ENCODE peak calls at places on chromosome 18, in eight cellular contexts. One of them, this sample, is unnamed.

GRCh38 chr18:62979172-62979571 is 263.8 kb downstream of the PHLPP1 start:
- DNase-seq in A673: no peak
- DNase-seq in right lobe of liver: peak
- DNase-seq in pancreas: no peak
- DNase-seq in heart left ventricle: no peak
- DNase-seq in fibroblast of mammary gland: peak
- DNase-seq in WERI-Rb-1: no peak
- DNase-seq in right atrium auricular region: no peak
- DNase-seq in this sample: no peak

GRCh38 chr18:5195656-5196055 is 1.4 kb downstream of the AKAIN1 start:
- DNase-seq in right atrium auricular region: no peak
- DNase-seq in heart left ventricle: no peak
- DNase-seq in A673: no peak
- DNase-seq in pancreas: no peak
- DNase-seq in right lobe of liver: no peak
- DNase-seq in fibroblast of mammary gland: no peak
- DNase-seq in WERI-Rb-1: no peak
- DNase-seq in this sample: no peak

GRCh38 chr18:21342372-21342771 is 100.3 kb downstream of the GREB1L start:
- DNase-seq in A673: no peak
- DNase-seq in heart left ventricle: no peak
- DNase-seq in fibroblast of mammary gland: no peak
- DNase-seq in WERI-Rb-1: no peak
- DNase-seq in pancreas: no peak
- DNase-seq in right lobe of liver: no peak
- DNase-seq in right atrium auricular region: no peak
- DNase-seq in this sample: no peak

GRCh38 chr18:79898952-79899608 is 52.4 kb downstream of the SLC66A2 start:
- DNase-seq in A673: no peak
- DNase-seq in heart left ventricle: peak
- DNase-seq in pancreas: peak
- DNase-seq in fibroblast of mammary gland: no peak
- DNase-seq in right atrium auricular region: no peak
- DNase-seq in WERI-Rb-1: peak
- DNase-seq in right lobe of liver: no peak
- DNase-seq in this sample: no peak

GRCh38 chr18:64027931-64028695 is 58.2 kb downstream of the SERPINB8 start:
- DNase-seq in pancreas: no peak
- DNase-seq in WERI-Rb-1: no peak
- DNase-seq in right atrium auricular region: no peak
- DNase-seq in fibroblast of mammary gland: no peak
- DNase-seq in A673: no peak
- DNase-seq in right lobe of liver: no peak
- DNase-seq in heart left ventricle: no peak
- DNase-seq in this sample: no peak

GRCh38 chr18:55390898-55391297 is 197.1 kb downstream of the TCF4 start:
- DNase-seq in right atrium auricular region: no peak
- DNase-seq in right lobe of liver: no peak
- DNase-seq in fibroblast of mammary gland: no peak
- DNase-seq in heart left ventricle: no peak
- DNase-seq in A673: no peak
- DNase-seq in WERI-Rb-1: no peak
- DNase-seq in pancreas: no peak
- DNase-seq in this sample: no peak

GRCh38 chr18:71018816-71019215 is 730.0 kb downstream of the SOCS6 start:
- DNase-seq in pancreas: no peak
- DNase-seq in A673: no peak
- DNase-seq in WERI-Rb-1: no peak
- DNase-seq in fibroblast of mammary gland: no peak
- DNase-seq in heart left ventricle: no peak
- DNase-seq in right atrium auricular region: no peak
- DNase-seq in right lobe of liver: no peak
- DNase-seq in this sample: no peak

GRCh38 chr18:63553117-63553516 is 10.9 kb downstream of the SERPINB12 start:
- DNase-seq in WERI-Rb-1: no peak
- DNase-seq in fibroblast of mammary gland: peak
- DNase-seq in heart left ventricle: no peak
- DNase-seq in right lobe of liver: no peak
- DNase-seq in A673: peak
- DNase-seq in right atrium auricular region: no peak
- DNase-seq in pancreas: no peak
- DNase-seq in this sample: no peak

GRCh38 chr18:36195427-36196122 is 8.3 kb downstream of the MOCOS start:
- DNase-seq in right atrium auricular region: peak
- DNase-seq in right lobe of liver: no peak
- DNase-seq in pancreas: no peak
- DNase-seq in fibroblast of mammary gland: no peak
- DNase-seq in heart left ventricle: no peak
- DNase-seq in A673: no peak
- DNase-seq in WERI-Rb-1: no peak
- DNase-seq in this sample: no peak

GRCh38 chr18:36315736-36316135 is 18.2 kb downstream of the FHOD3 start:
- DNase-seq in A673: no peak
- DNase-seq in WERI-Rb-1: peak
- DNase-seq in fibroblast of mammary gland: peak
- DNase-seq in right atrium auricular region: peak
- DNase-seq in right lobe of liver: no peak
- DNase-seq in heart left ventricle: no peak
- DNase-seq in pancreas: no peak
- DNase-seq in this sample: no peak

GRCh38 chr18:59662008-59662701 is 35.1 kb downstream of the CCBE1 start:
- DNase-seq in fibroblast of mammary gland: peak
- DNase-seq in heart left ventricle: no peak
- DNase-seq in right atrium auricular region: no peak
- DNase-seq in pancreas: no peak
- DNase-seq in right lobe of liver: no peak
- DNase-seq in WERI-Rb-1: no peak
- DNase-seq in A673: no peak
- DNase-seq in this sample: no peak

GRCh38 chr18:35457140-35457704 is 40.5 kb downstream of the INO80C start:
- DNase-seq in fibroblast of mammary gland: no peak
- DNase-seq in right lobe of liver: no peak
- DNase-seq in pancreas: no peak
- DNase-seq in right atrium auricular region: no peak
- DNase-seq in WERI-Rb-1: no peak
- DNase-seq in A673: no peak
- DNase-seq in heart left ventricle: no peak
- DNase-seq in this sample: no peak

GRCh38 chr18:68017385-68017784 is 500.9 kb upstream of the DSEL start:
- DNase-seq in A673: no peak
- DNase-seq in WERI-Rb-1: no peak
- DNase-seq in fibroblast of mammary gland: no peak
- DNase-seq in right lobe of liver: no peak
- DNase-seq in pancreas: no peak
- DNase-seq in right atrium auricular region: no peak
- DNase-seq in heart left ventricle: no peak
- DNase-seq in this sample: no peak

GRCh38 chr18:34650121-34650545 is 60.0 kb upstream of the DTNA start:
- DNase-seq in heart left ventricle: no peak
- DNase-seq in right atrium auricular region: no peak
- DNase-seq in WERI-Rb-1: no peak
- DNase-seq in right lobe of liver: no peak
- DNase-seq in A673: no peak
- DNase-seq in pancreas: no peak
- DNase-seq in fibroblast of mammary gland: peak
- DNase-seq in this sample: no peak

GRCh38 chr18:59672125-59672769 is 25.0 kb downstream of the CCBE1 start:
- DNase-seq in right lobe of liver: no peak
- DNase-seq in heart left ventricle: no peak
- DNase-seq in pancreas: no peak
- DNase-seq in right atrium auricular region: no peak
- DNase-seq in WERI-Rb-1: no peak
- DNase-seq in A673: no peak
- DNase-seq in fibroblast of mammary gland: peak
- DNase-seq in this sample: no peak

GRCh38 chr18:48254077-48254602 is 155.0 kb downstream of the ZBTB7C start:
- DNase-seq in heart left ventricle: no peak
- DNase-seq in A673: no peak
- DNase-seq in right atrium auricular region: no peak
- DNase-seq in right lobe of liver: no peak
- DNase-seq in pancreas: no peak
- DNase-seq in fibroblast of mammary gland: no peak
- DNase-seq in WERI-Rb-1: no peak
- DNase-seq in this sample: no peak

GRCh38 chr18:12422936-12423335 is 15.2 kb downstream of the PRELID3A start:
- DNase-seq in fibroblast of mammary gland: no peak
- DNase-seq in A673: peak
- DNase-seq in WERI-Rb-1: peak
- DNase-seq in right atrium auricular region: no peak
- DNase-seq in pancreas: no peak
- DNase-seq in heart left ventricle: no peak
- DNase-seq in right lobe of liver: no peak
- DNase-seq in this sample: no peak

GRCh38 chr18:69487488-69488394 is 87.1 kb downstream of the DOK6 start:
- DNase-seq in WERI-Rb-1: no peak
- DNase-seq in pancreas: no peak
- DNase-seq in right atrium auricular region: no peak
- DNase-seq in A673: no peak
- DNase-seq in fibroblast of mammary gland: no peak
- DNase-seq in right lobe of liver: no peak
- DNase-seq in heart left ventricle: no peak
- DNase-seq in this sample: no peak

GRCh38 chr18:21260621-21261020 is 18.6 kb downstream of the GREB1L start:
- DNase-seq in A673: no peak
- DNase-seq in fibroblast of mammary gland: no peak
- DNase-seq in heart left ventricle: no peak
- DNase-seq in right atrium auricular region: no peak
- DNase-seq in WERI-Rb-1: no peak
- DNase-seq in right lobe of liver: no peak
- DNase-seq in pancreas: no peak
- DNase-seq in this sample: no peak

GRCh38 chr18:63207825-63208224 is 111.7 kb downstream of the BCL2 start:
- DNase-seq in right atrium auricular region: no peak
- DNase-seq in WERI-Rb-1: no peak
- DNase-seq in pancreas: no peak
- DNase-seq in fibroblast of mammary gland: no peak
- DNase-seq in heart left ventricle: no peak
- DNase-seq in A673: no peak
- DNase-seq in right lobe of liver: no peak
- DNase-seq in this sample: no peak

GRCh38 chr18:59669872-59670657 is 27.2 kb downstream of the CCBE1 start:
- DNase-seq in right lobe of liver: no peak
- DNase-seq in A673: no peak
- DNase-seq in pancreas: no peak
- DNase-seq in heart left ventricle: no peak
- DNase-seq in WERI-Rb-1: no peak
- DNase-seq in fibroblast of mammary gland: peak
- DNase-seq in right atrium auricular region: no peak
- DNase-seq in this sample: no peak

GRCh38 chr18:64332851-64333250 is 184.0 kb upstream of the LINC00305 start:
- DNase-seq in fibroblast of mammary gland: no peak
- DNase-seq in right atrium auricular region: no peak
- DNase-seq in right lobe of liver: no peak
- DNase-seq in WERI-Rb-1: no peak
- DNase-seq in A673: no peak
- DNase-seq in heart left ventricle: no peak
- DNase-seq in pancreas: no peak
- DNase-seq in this sample: no peak

GRCh38 chr18:23282437-23282781 is 147.1 kb downstream of the CABLES1 start:
- DNase-seq in heart left ventricle: no peak
- DNase-seq in right atrium auricular region: no peak
- DNase-seq in right lobe of liver: no peak
- DNase-seq in WERI-Rb-1: no peak
- DNase-seq in fibroblast of mammary gland: no peak
- DNase-seq in A673: no peak
- DNase-seq in pancreas: no peak
- DNase-seq in this sample: no peak
- H3K4me3 ChIP-seq in heart left ventricle: no peak
- H3K4me3 ChIP-seq in right atrium auricular region: no peak
- H3K4me3 ChIP-seq in right lobe of liver: no peak
- H3K4me3 ChIP-seq in WERI-Rb-1: no peak
- H3K4me3 ChIP-seq in fibroblast of mammary gland: no peak
- H3K4me3 ChIP-seq in A673: no peak
- H3K4me3 ChIP-seq in pancreas: no peak
- H3K4me3 ChIP-seq in this sample: no peak

GRCh38 chr18:28485918-28486317 is 309.0 kb upstream of the CDH2 start:
- DNase-seq in A673: no peak
- DNase-seq in right atrium auricular region: no peak
- DNase-seq in WERI-Rb-1: no peak
- DNase-seq in fibroblast of mammary gland: no peak
- DNase-seq in pancreas: no peak
- DNase-seq in heart left ventricle: no peak
- DNase-seq in right lobe of liver: no peak
- DNase-seq in this sample: no peak

GRCh38 chr18:28485210-28485801 is 308.4 kb upstream of the CDH2 start:
- DNase-seq in heart left ventricle: no peak
- DNase-seq in right lobe of liver: no peak
- DNase-seq in A673: peak
- DNase-seq in pancreas: no peak
- DNase-seq in WERI-Rb-1: no peak
- DNase-seq in right atrium auricular region: no peak
- DNase-seq in fibroblast of mammary gland: no peak
- DNase-seq in this sample: no peak
- TF ChIP-seq CTCF in heart left ventricle: no peak
- TF ChIP-seq CTCF in right lobe of liver: no peak
- TF ChIP-seq CTCF in A673: no peak
- TF ChIP-seq CTCF in pancreas: no peak
- TF ChIP-seq CTCF in WERI-Rb-1: no peak
- TF ChIP-seq CTCF in right atrium auricular region: no peak
- TF ChIP-seq CTCF in fibroblast of mammary gland: no peak
- TF ChIP-seq CTCF in this sample: no peak

GRCh38 chr18:2111456-2111855 is 459.8 kb downstream of the METTL4 start:
- DNase-seq in pancreas: no peak
- DNase-seq in WERI-Rb-1: no peak
- DNase-seq in A673: no peak
- DNase-seq in right atrium auricular region: no peak
- DNase-seq in right lobe of liver: no peak
- DNase-seq in fibroblast of mammary gland: peak
- DNase-seq in heart left ventricle: no peak
- DNase-seq in this sample: no peak
- H3K4me3 ChIP-seq in pancreas: no peak
- H3K4me3 ChIP-seq in WERI-Rb-1: no peak
- H3K4me3 ChIP-seq in A673: no peak
- H3K4me3 ChIP-seq in right atrium auricular region: no peak
- H3K4me3 ChIP-seq in right lobe of liver: no peak
- H3K4me3 ChIP-seq in fibroblast of mammary gland: no peak
- H3K4me3 ChIP-seq in heart left ventricle: no peak
- H3K4me3 ChIP-seq in this sample: no peak

GRCh38 chr18:77198663-77199062 is 51.0 kb upstream of the GALR1 start:
- DNase-seq in WERI-Rb-1: no peak
- DNase-seq in right lobe of liver: no peak
- DNase-seq in heart left ventricle: no peak
- DNase-seq in right atrium auricular region: no peak
- DNase-seq in A673: no peak
- DNase-seq in pancreas: no peak
- DNase-seq in fibroblast of mammary gland: no peak
- DNase-seq in this sample: no peak

GRCh38 chr18:77201508-77201907 is 48.1 kb upstream of the GALR1 start:
- DNase-seq in A673: no peak
- DNase-seq in right atrium auricular region: no peak
- DNase-seq in right lobe of liver: no peak
- DNase-seq in pancreas: no peak
- DNase-seq in heart left ventricle: no peak
- DNase-seq in WERI-Rb-1: no peak
- DNase-seq in fibroblast of mammary gland: peak
- DNase-seq in this sample: no peak

GRCh38 chr18:77191241-77191751 is 58.4 kb upstream of the GALR1 start:
- DNase-seq in fibroblast of mammary gland: peak
- DNase-seq in A673: no peak
- DNase-seq in right atrium auricular region: no peak
- DNase-seq in heart left ventricle: no peak
- DNase-seq in pancreas: no peak
- DNase-seq in WERI-Rb-1: peak
- DNase-seq in right lobe of liver: no peak
- DNase-seq in this sample: no peak

GRCh38 chr18:77199707-77200106 is 49.9 kb upstream of the GALR1 start:
- DNase-seq in A673: no peak
- DNase-seq in pancreas: no peak
- DNase-seq in right lobe of liver: no peak
- DNase-seq in right atrium auricular region: no peak
- DNase-seq in WERI-Rb-1: no peak
- DNase-seq in heart left ventricle: no peak
- DNase-seq in fibroblast of mammary gland: peak
- DNase-seq in this sample: no peak

GRCh38 chr18:77197073-77197472 is 52.6 kb upstream of the GALR1 start:
- DNase-seq in WERI-Rb-1: peak
- DNase-seq in A673: no peak
- DNase-seq in pancreas: no peak
- DNase-seq in fibroblast of mammary gland: no peak
- DNase-seq in heart left ventricle: no peak
- DNase-seq in right atrium auricular region: no peak
- DNase-seq in right lobe of liver: no peak
- DNase-seq in this sample: no peak
- TF ChIP-seq CTCF in WERI-Rb-1: peak
- TF ChIP-seq CTCF in A673: no peak
- TF ChIP-seq CTCF in pancreas: no peak
- TF ChIP-seq CTCF in fibroblast of mammary gland: peak
- TF ChIP-seq CTCF in heart left ventricle: no peak
- TF ChIP-seq CTCF in right atrium auricular region: no peak
- TF ChIP-seq CTCF in right lobe of liver: no peak
- TF ChIP-seq CTCF in this sample: no peak

This sample was measured in thoracic aorta.